ENCODE peak calls at places on chromosome 1, in five cellular contexts. C is K562, H is A549, A is endothelial cell of umbilical vein, O is GM12878. B is an unnamed sample.

GRCh38 chr1:91725961-91726704 is 159.8 kb downstream of the TGFBR3 start:
- DNase-seq in C (no peak), H (no peak), A (peak), O (no peak), B (no peak)

GRCh38 chr1:67832737-67833594 is at the start of gene GNG12:
- DNase-seq in C (peak), H (peak), A (peak), O (no peak), B (no peak)

GRCh38 chr1:2180297-2181245 is 14.0 kb downstream of the FAAP20 start:
- DNase-seq in C (peak), H (no peak), A (no peak), O (no peak), B (no peak)

GRCh38 chr1:169878498-169878897 is 15.2 kb downstream of the SCYL3 start:
- DNase-seq in C (no peak), H (no peak), A (no peak), O (no peak), B (no peak)

GRCh38 chr1:206734499-206735142 is 36.0 kb upstream of the IL19 start:
- DNase-seq in C (peak), H (peak), A (peak), O (no peak), B (peak)

GRCh38 chr1:200738348-200738732 is 353 bp upstream of the CAMSAP2 start:
- DNase-seq in C (no peak), H (no peak), A (peak), O (no peak), B (no peak)

GRCh38 chr1:176111835-176112234 is 95.3 kb downstream of the COP1 start:
- DNase-seq in C (no peak), H (peak), A (no peak), O (no peak), B (no peak)

GRCh38 chr1:41359211-41360073 is 1.8 kb upstream of the FOXO6 start:
- DNase-seq in C (no peak), H (no peak), A (no peak), O (no peak), B (no peak)

GRCh38 chr1:175564723-175565122 is 178.7 kb downstream of the TNR start:
- DNase-seq in C (no peak), H (no peak), A (no peak), O (no peak), B (no peak)

GRCh38 chr1:16145030-16145987 is 10.6 kb downstream of the EPHA2 start:
- DNase-seq in C (peak), H (peak), A (peak), O (no peak), B (no peak)

GRCh38 chr1:186974774-186975181 is 146.0 kb downstream of the PLA2G4A start:
- DNase-seq in C (no peak), H (peak), A (peak), O (no peak), B (no peak)

GRCh38 chr1:170424346-170424745 is 107.6 kb upstream of the GORAB start:
- DNase-seq in C (no peak), H (no peak), A (no peak), O (no peak), B (no peak)

GRCh38 chr1:200234938-200235337 is 174.9 kb downstream of the ZNF281 start:
- DNase-seq in C (no peak), H (no peak), A (no peak), O (no peak), B (no peak)

GRCh38 chr1:198638894-198639319 is at the start of gene PTPRC:
- DNase-seq in C (peak), H (no peak), A (no peak), O (peak), B (peak)

GRCh38 chr1:77398115-77398514 is 116.3 kb downstream of the AK5 start:
- DNase-seq in C (no peak), H (no peak), A (no peak), O (no peak), B (no peak)

GRCh38 chr1:54549181-54549924 is 1.3 kb downstream of the ACOT11 start:
- DNase-seq in C (no peak), H (no peak), A (no peak), O (no peak), B (no peak)

GRCh38 chr1:64483711-64484454 is 14.0 kb downstream of the CACHD1 start:
- DNase-seq in C (no peak), H (no peak), A (no peak), O (no peak), B (no peak)

GRCh38 chr1:64484651-64485050 is 14.7 kb downstream of the CACHD1 start:
- DNase-seq in C (no peak), H (no peak), A (peak), O (no peak), B (no peak)

GRCh38 chr1:64480999-64481772 is 11.3 kb downstream of the CACHD1 start:
- DNase-seq in C (peak), H (no peak), A (peak), O (no peak), B (no peak)

GRCh38 chr1:64482128-64482527 is 12.2 kb downstream of the CACHD1 start:
- DNase-seq in C (no peak), H (no peak), A (no peak), O (no peak), B (no peak)

GRCh38 chr1:64482720-64483119 is 12.8 kb downstream of the CACHD1 start:
- DNase-seq in C (no peak), H (no peak), A (no peak), O (no peak), B (no peak)
- TF ChIP-seq MAX in C (no peak), H (no peak), A (no peak), O (no peak), B (no peak)

GRCh38 chr1:35181790-35182455 is 11.0 kb downstream of the SFPQ start:
- DNase-seq in C (no peak), H (no peak), A (no peak), O (no peak), B (no peak)
- TF ChIP-seq POLR2A in C (peak), H (no peak), A (no peak), O (no peak), B (no peak)

GRCh38 chr1:9482403-9482802 is 56.9 kb upstream of the SLC25A33 start:
- DNase-seq in C (no peak), H (no peak), A (no peak), O (no peak), B (no peak)

GRCh38 chr1:9481048-9481447 is 58.2 kb upstream of the SLC25A33 start:
- DNase-seq in C (no peak), H (no peak), A (no peak), O (no peak), B (no peak)

GRCh38 chr1:9477535-9477934 is 61.7 kb upstream of the SLC25A33 start:
- DNase-seq in C (no peak), H (no peak), A (no peak), O (no peak), B (no peak)

GRCh38 chr1:9478021-9478420 is 61.2 kb upstream of the SLC25A33 start:
- DNase-seq in C (no peak), H (no peak), A (no peak), O (no peak), B (no peak)

DNA sequence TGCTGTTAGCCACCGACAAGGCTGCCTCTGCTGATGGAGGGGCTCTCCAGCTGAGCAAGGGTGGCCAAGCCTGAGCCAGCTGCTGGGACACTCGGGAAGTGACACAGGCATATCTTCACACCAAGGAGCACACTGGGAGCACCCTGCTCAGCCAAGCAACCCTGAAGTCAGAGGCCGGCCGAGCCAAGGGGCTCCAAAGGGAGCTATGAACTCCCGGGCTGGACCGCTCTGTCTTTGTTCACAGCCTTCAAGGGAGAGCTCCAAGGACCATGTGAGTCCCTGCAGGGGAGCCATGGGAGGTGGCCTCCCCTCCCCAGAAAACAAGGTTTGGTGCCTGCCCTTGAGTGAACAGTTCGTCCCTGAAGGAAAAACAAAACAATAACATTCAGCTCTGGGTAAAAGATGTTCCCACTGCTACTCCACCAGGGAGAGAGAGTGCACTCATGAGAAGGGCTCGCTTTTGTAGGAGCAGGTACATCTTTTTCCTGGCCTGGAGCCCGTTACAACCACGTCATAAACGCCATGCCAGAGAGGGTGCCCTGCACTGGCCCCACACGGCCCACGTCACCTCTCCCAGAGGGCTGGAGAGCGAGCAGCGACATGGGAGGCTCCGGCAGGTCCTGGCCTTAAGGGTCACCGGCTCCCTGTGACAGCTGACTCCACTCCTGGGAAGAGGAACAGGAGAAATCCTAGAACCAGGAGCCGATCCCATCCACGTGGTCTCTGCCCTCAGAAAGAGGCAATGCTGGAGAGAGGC is 56.3 kb upstream of the SLC25A33 start:
- DNase-seq in C (no peak), H (no peak), A (no peak), O (no peak), B (no peak)
- TF ChIP-seq MYC in C (no peak), H (no peak), A (no peak), O (no peak), B (no peak)

GRCh38 chr1:160548960-160549664 is 26.1 kb upstream of the SLAMF6 start:
- DNase-seq in C (peak), H (no peak), A (no peak), O (peak), B (no peak)

GRCh38 chr1:160544647-160545046 is 21.6 kb upstream of the SLAMF6 start:
- DNase-seq in C (peak), H (peak), A (no peak), O (no peak), B (peak)

GRCh38 chr1:160547371-160547901 is 24.4 kb upstream of the SLAMF6 start:
- DNase-seq in C (no peak), H (no peak), A (no peak), O (no peak), B (no peak)

GRCh38 chr1:160548183-160548582 is 25.1 kb upstream of the SLAMF6 start:
- DNase-seq in C (no peak), H (no peak), A (no peak), O (peak), B (no peak)

DNA sequence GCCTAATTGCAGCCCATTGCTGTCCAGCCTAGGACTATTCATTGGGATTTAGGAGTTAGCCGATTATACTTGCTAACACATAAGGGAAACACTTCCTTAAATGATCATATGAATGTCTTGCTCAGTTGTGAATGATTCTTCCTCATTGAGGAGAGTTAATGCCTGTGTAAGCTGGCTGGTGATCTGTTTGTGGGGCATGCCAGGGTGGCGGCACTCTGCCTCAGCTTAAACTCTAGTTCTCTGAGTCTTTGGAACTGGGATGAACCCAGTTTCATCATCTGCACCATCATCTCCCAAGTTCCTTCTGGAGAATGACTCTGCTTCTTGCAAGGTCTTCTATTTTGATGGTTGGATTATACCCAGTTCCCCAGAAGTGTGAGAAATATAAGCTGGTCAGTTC is 23.9 kb upstream of the SLAMF6 start:
- DNase-seq in C (no peak), H (no peak), A (no peak), O (no peak), B (peak)
- TF ChIP-seq MAX in C (no peak), H (no peak), A (no peak), O (no peak), B (no peak)

GRCh38 chr1:35808376-35809155 is 750 bp downstream of the AGO4 start:
- DNase-seq in C (peak), H (peak), A (peak), O (no peak), B (peak)

GRCh38 chr1:35810096-35810860 is 2.5 kb downstream of the AGO4 start:
- DNase-seq in C (no peak), H (no peak), A (no peak), O (no peak), B (no peak)

GRCh38 chr1:35809156-35810095 is 1.6 kb downstream of the AGO4 start:
- DNase-seq in C (no peak), H (no peak), A (no peak), O (no peak), B (no peak)

DNA sequence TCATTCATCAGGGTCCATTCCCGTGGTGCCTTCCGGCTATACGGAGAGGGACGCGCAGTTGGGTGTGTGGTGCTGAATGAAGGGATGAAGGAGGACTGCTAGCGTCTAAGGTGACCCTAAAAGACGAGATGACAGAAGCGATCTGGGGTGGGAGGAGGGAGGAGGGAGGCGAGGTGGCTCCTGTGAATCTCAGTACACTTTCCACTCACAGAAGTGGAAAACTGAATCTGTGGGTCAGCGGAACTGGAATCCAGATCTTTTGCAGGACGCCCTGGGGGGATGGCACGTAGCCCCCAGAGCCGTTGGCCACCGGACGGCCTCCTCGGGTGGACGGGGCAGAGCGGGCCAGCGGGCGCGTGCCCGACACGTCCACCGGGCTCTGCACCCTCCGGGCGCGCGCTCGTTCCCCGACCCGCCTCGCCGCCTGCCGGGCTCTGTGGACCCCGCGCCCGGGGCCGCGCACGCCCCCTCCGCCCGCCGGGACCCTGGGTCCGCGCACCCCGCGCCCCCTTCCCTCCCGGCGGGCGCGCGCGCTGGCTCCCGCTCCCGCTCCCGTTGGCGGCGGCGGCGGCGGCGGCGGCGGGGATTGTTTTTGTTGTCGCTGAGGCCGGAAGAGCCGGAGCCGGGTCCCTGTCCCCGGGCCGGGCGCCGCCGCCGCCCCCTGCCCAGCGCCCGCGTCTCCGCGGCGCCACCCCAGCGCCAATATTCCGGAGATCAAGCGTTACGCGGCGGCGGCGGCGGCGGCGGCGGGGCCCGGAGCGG is at the start of gene AGO4:
- DNase-seq in C (peak), H (peak), A (peak), O (no peak), B (peak)
- TF ChIP-seq POLR2A in C (peak), H (no peak), A (no peak), O (peak), B (no peak)

GRCh38 chr1:65527672-65528071 is 107.2 kb downstream of the LEPR start:
- DNase-seq in C (peak), H (no peak), A (no peak), O (no peak), B (no peak)
- TF ChIP-seq MYC in C (no peak), H (no peak), A (no peak), O (no peak), B (no peak)

GRCh38 chr1:224620105-224620504 is 4.0 kb downstream of the CNIH3 start:
- DNase-seq in C (no peak), H (no peak), A (no peak), O (no peak), B (no peak)

GRCh38 chr1:224617410-224618361 is 1.6 kb downstream of the CNIH3 start:
- DNase-seq in C (no peak), H (no peak), A (no peak), O (no peak), B (peak)

GRCh38 chr1:224615861-224616760 is at the start of gene CNIH3:
- DNase-seq in C (no peak), H (peak), A (no peak), O (no peak), B (peak)

GRCh38 chr1:224619209-224619608 is 3.1 kb downstream of the CNIH3 start:
- DNase-seq in C (no peak), H (no peak), A (no peak), O (no peak), B (no peak)

GRCh38 chr1:224616761-224617409 is 768 bp downstream of the CNIH3 start:
- DNase-seq in C (no peak), H (no peak), A (no peak), O (no peak), B (peak)
- TF ChIP-seq MAX in C (no peak), H (no peak), A (no peak), O (no peak), B (no peak)

DNA sequence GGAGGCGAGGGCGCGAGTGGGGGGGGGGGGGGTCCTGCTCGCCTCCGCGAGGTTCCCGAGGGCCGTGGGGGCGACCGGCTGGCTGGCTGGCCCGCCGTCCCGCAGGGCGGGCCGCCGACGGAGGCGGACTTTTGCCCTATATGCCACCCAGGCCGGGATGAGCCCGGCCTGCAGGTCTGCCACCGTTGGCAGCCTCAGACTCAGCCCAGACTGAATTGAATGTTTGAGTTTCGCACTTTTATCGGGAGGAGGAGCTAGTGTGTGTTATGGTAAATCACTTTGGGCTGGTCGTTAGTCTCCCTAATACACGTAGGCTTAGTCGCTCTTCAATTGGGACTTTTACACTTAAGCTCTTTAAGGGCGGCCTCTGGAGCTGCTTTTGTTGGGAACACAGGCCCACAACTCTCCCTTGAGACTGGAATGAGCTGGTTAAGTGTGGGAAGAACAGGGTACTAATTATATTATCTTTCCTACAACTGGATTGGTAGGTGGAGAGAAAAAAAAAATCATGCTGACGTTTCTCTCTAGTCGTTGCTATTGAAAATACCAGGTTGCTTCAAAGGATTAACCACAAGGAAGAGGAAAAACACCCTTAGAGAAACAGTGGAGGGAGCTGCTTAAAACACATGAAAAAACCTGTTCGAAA is 1.3 kb upstream of the IRF2BP2 start:
- DNase-seq in C (peak), H (peak), A (peak), O (peak), B (peak)
- TF ChIP-seq POLR2A in C (no peak), H (no peak), A (no peak), O (no peak), B (no peak)

GRCh38 chr1:246139745-246140182 is 367.3 kb downstream of the SMYD3 start:
- DNase-seq in C (peak), H (peak), A (peak), O (no peak), B (no peak)
- TF ChIP-seq MYC in C (no peak), H (no peak), A (no peak), O (no peak), B (no peak)